ENCODE peak calls at places on chromosomes 6 and 20, in eight cellular contexts. F is kidney epithelial cell, P is HCT116, T is lower leg skin, W is natural killer cell, L is brain microvascular endothelial cell, R is AG09309, O is spleen. K is an unnamed sample.

GRCh38 chr6:142416179-142416578 is 114.4 kb downstream of the ADGRG6 start:
- DNase-seq in T (no peak), O (no peak), L (peak), P (no peak), F (peak), W (no peak), R (peak), K (no peak)

GRCh38 chr6:166203003-166203640 is 35.5 kb upstream of the TBXT start:
- DNase-seq in R (no peak), W (no peak), T (no peak), O (no peak), L (no peak), P (no peak), F (no peak), K (no peak)

GRCh38 chr6:155187994-155188706 is 75.7 kb upstream of the CLDN20 start:
- DNase-seq in F (no peak), W (no peak), P (no peak), L (peak), O (no peak), T (no peak), R (peak), K (no peak)

GRCh38 chr6:11224966-11225463 is 7.5 kb downstream of the NEDD9 start:
- DNase-seq in L (no peak), F (no peak), T (no peak), P (no peak), O (no peak), W (no peak), R (no peak), K (no peak)

GRCh38 chr6:117008618-117009017 is 131.6 kb downstream of the RFX6 start:
- DNase-seq in W (no peak), P (no peak), L (no peak), O (no peak), T (no peak), R (no peak), F (no peak), K (no peak)

GRCh38 chr6:116251568-116252384 is 2.1 kb downstream of the TSPYL4 start:
- DNase-seq in W (no peak), O (no peak), P (no peak), R (peak), L (peak), T (no peak), F (no peak), K (no peak)

GRCh38 chr20:51631011-51631950 is 88.8 kb upstream of the NFATC2 start:
- DNase-seq in L (peak), R (peak), W (no peak), T (peak), O (no peak), F (peak), P (peak), K (no peak)

GRCh38 chr6:45021652-45022051 is 306.5 kb upstream of the RUNX2 start:
- DNase-seq in O (no peak), W (no peak), P (no peak), R (no peak), F (no peak), L (peak), T (no peak), K (no peak)

GRCh38 chr6:129631070-129631469 is 78.9 kb downstream of the ARHGAP18 start:
- DNase-seq in P (no peak), O (no peak), F (no peak), R (no peak), L (no peak), W (no peak), T (no peak), K (no peak)

GRCh38 chr20:22556565-22557056 is 27.8 kb downstream of the FOXA2 start:
- DNase-seq in T (no peak), L (no peak), R (no peak), O (no peak), P (no peak), W (no peak), F (no peak), K (no peak)

GRCh38 chr20:44843863-44844262 is 33.5 kb upstream of the RIMS4 start:
- DNase-seq in P (no peak), R (no peak), F (no peak), L (no peak), W (no peak), O (no peak), T (no peak), K (no peak)

GRCh38 chr6:158068893-158069799 is 87.5 kb downstream of the SYNJ2 start:
- DNase-seq in W (no peak), L (peak), P (no peak), T (peak), O (no peak), F (peak), R (no peak), K (peak)

GRCh38 chr6:35367646-35368037 is 25.3 kb downstream of the PPARD start:
- DNase-seq in F (no peak), W (no peak), R (no peak), P (no peak), T (no peak), L (no peak), O (no peak), K (no peak)

GRCh38 chr20:4406627-4407026 is 315.1 kb upstream of the PRND start:
- DNase-seq in W (no peak), L (peak), T (no peak), R (peak), F (peak), O (no peak), P (peak), K (no peak)

GRCh38 chr6:84763397-84764331 is 734 bp downstream of the TBX18 start:
- DNase-seq in P (peak), W (no peak), L (peak), T (no peak), O (no peak), R (peak), F (no peak), K (no peak)

GRCh38 chr6:32668226-32668747 is 1.8 kb upstream of the HLA-DQB1 start:
- DNase-seq in L (no peak), P (peak), F (no peak), O (peak), W (peak), T (peak), R (no peak), K (no peak)

GRCh38 chr6:133895573-133896343 is 6.8 kb downstream of the TCF21 start:
- DNase-seq in L (no peak), R (no peak), W (no peak), O (no peak), P (no peak), T (no peak), F (no peak), K (no peak)

GRCh38 chr6:128174724-128175123 is 273.9 kb upstream of the THEMIS start:
- DNase-seq in L (no peak), O (no peak), F (no peak), W (no peak), P (no peak), T (no peak), R (no peak), K (no peak)

GRCh38 chr6:149045404-149045803 is 272.1 kb upstream of the TAB2 start:
- DNase-seq in F (no peak), T (no peak), P (no peak), L (no peak), W (no peak), O (no peak), R (no peak), K (no peak)

GRCh38 chr6:28977351-28978136 is 27.6 kb downstream of the ZNF311 start:
- DNase-seq in L (peak), R (peak), P (no peak), F (no peak), O (peak), W (no peak), T (no peak), K (peak)

GRCh38 chr20:62856931-62857619 is 4.5 kb downstream of the TCFL5 start:
- DNase-seq in P (no peak), F (no peak), O (no peak), R (no peak), L (no peak), W (no peak), T (no peak), K (peak)

GRCh38 chr6:81373414-81373813 is 379.1 kb downstream of the TENT5A start:
- DNase-seq in O (no peak), W (no peak), L (no peak), T (no peak), F (no peak), P (no peak), R (no peak), K (no peak)

GRCh38 chr20:4951299-4951698 is 50.0 kb downstream of the SLC23A2 start:
- DNase-seq in L (peak), O (no peak), P (peak), R (no peak), W (no peak), F (no peak), T (no peak), K (no peak)

GRCh38 chr6:17045581-17046322 is 56.1 kb upstream of the STMND1 start:
- DNase-seq in P (no peak), T (no peak), R (peak), O (no peak), F (no peak), W (no peak), L (peak), K (no peak)

GRCh38 chr20:8161262-8162071 is 29.4 kb downstream of the PLCB1 start:
- DNase-seq in P (no peak), R (no peak), L (peak), T (no peak), F (no peak), W (no peak), O (no peak), K (no peak)

GRCh38 chr6:116266803-116267202 is 12.9 kb downstream of the TSPYL1 start:
- DNase-seq in O (no peak), T (no peak), L (no peak), W (no peak), P (no peak), F (no peak), R (no peak), K (no peak)

GRCh38 chr20:38730167-38730988 is 6.1 kb downstream of the SLC32A1 start:
- DNase-seq in W (no peak), L (no peak), P (no peak), T (no peak), R (no peak), O (no peak), F (no peak), K (no peak)

GRCh38 chr6:53724501-53724900 is 58.9 kb upstream of the KLHL31 start:
- DNase-seq in L (no peak), W (no peak), O (no peak), R (no peak), T (no peak), P (no peak), F (no peak), K (no peak)

GRCh38 chr6:35960192-35960591 is 39.3 kb upstream of the SRPK1 start:
- DNase-seq in T (no peak), O (no peak), L (no peak), R (no peak), P (no peak), W (no peak), F (no peak), K (no peak)

GRCh38 chr6:69817358-69817757 is 20.5 kb upstream of the LMBRD1 start:
- DNase-seq in O (no peak), W (no peak), T (no peak), R (no peak), P (no peak), L (no peak), F (no peak), K (no peak)

GRCh38 chr6:39617023-39617422 is 108.2 kb downstream of the KIF6 start:
- DNase-seq in T (no peak), O (no peak), F (no peak), W (no peak), R (no peak), L (no peak), P (no peak), K (no peak)

GRCh38 chr6:43614396-43614730 is 14.7 kb downstream of the GTPBP2 start:
- DNase-seq in W (no peak), O (no peak), F (no peak), P (no peak), T (no peak), L (no peak), R (no peak), K (no peak)

GRCh38 chr6:91669154-91669903 is 1082.5 kb upstream of the MAP3K7 start:
- DNase-seq in L (no peak), F (no peak), O (no peak), T (no peak), W (no peak), P (no peak), R (no peak), K (no peak)

DNA sequence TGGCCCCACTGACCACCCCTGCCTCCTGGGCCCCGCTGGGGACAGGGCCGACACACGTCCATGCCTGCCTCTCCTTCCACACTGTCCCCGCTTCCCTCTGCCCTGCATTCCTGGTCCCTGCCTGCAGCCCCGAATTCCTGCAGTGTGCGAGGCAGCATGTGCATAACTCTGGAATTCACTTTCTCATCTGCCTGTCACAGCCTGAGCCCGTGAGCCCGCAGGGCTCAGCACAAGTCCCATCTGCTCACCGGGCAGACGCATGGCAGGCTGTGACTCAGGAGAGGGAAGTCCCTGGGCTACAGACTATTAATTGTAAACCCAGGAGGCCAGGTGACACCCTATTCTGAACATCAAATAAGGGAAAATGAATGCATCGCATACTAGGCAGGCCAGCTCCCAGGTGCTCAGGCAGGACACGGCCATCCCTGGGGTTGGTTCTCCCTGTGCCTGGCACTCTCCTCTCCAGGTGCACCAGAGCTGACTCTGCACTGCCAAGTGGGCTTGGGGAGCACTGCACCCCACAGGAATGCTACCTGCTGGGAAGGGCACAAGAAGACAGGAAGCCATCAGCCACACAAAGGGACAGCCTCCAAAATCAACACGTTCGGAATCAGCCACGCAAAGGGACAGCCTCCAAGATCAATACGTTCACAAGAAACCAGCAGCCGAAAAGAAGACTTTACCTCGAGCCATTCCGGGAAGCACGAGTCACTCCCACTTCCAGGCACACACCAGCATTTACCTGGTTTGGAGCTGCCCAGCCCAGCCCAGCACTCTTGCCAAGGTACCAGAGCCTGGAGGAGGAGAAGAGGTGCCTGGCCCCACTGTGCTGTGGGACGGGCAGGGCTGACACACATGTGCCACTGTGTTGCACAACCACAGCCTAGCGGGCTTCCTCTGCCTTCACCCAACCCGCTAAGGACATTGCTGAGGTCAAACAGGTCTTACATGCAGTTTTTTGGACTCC is 65.9 kb downstream of the DLL1 start:
- DNase-seq in O (peak), L (no peak), R (no peak), F (peak), W (no peak), P (no peak), T (peak), K (no peak)
- TF ChIP-seq CTCF in O (no peak), L (no peak), R (no peak), F (no peak), W (no peak), P (no peak), T (no peak), K (no peak)

DNA sequence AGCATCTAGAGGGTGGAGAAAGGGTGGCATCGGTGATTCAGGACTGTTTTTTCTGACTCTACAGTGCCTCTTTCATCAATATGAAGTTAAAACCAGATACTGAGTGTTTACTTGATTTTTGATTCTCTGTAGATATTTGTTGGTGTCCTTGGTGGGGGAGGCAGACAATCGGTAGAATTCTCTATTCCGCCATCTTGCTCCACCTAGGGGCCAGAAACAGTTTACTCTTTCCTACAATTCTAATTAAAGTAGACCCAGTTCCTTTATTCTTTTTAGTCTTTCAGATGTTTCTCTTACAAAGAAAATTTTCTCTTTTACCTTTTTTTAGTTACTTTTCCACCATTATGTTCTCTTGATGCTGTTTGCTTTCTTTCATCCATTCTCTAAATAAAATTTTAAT is 162.1 kb upstream of the RAB32 start:
- DNase-seq in L (no peak), F (no peak), O (no peak), P (no peak), R (no peak), T (no peak), W (no peak), K (no peak)
- TF ChIP-seq CTCF in L (peak), F (peak), O (no peak), P (no peak), R (peak), T (no peak), W (no peak), K (peak)

GRCh38 chr20:11409526-11409925 is 508.2 kb upstream of the BTBD3 start:
- DNase-seq in T (no peak), P (no peak), F (no peak), W (no peak), L (no peak), R (no peak), O (no peak), K (no peak)

GRCh38 chr20:11411765-11412164 is 505.9 kb upstream of the BTBD3 start:
- DNase-seq in O (no peak), L (no peak), F (no peak), T (no peak), R (no peak), W (no peak), P (no peak), K (no peak)
- TF ChIP-seq CTCF in O (no peak), L (no peak), F (no peak), T (no peak), R (no peak), W (no peak), P (no peak), K (no peak)

GRCh38 chr6:24909281-24910216 is 26.2 kb downstream of the RIPOR2 start:
- DNase-seq in L (no peak), O (no peak), T (no peak), R (no peak), W (no peak), F (no peak), P (no peak), K (no peak)

GRCh38 chr6:24908555-24908954 is 27.2 kb downstream of the RIPOR2 start:
- DNase-seq in L (no peak), O (no peak), F (no peak), P (no peak), T (no peak), R (peak), W (no peak), K (no peak)

GRCh38 chr6:24910850-24911712 is 24.7 kb downstream of the RIPOR2 start:
- DNase-seq in F (no peak), W (peak), L (no peak), R (no peak), T (peak), O (peak), P (no peak), K (no peak)

GRCh38 chr6:24911983-24912382 is 23.8 kb downstream of the RIPOR2 start:
- DNase-seq in F (no peak), P (no peak), T (no peak), R (no peak), O (no peak), W (no peak), L (no peak), K (no peak)

GRCh38 chr6:24910331-24910849 is 25.4 kb downstream of the RIPOR2 start:
- DNase-seq in L (no peak), F (no peak), T (no peak), P (no peak), W (no peak), O (peak), R (no peak), K (no peak)
- TF ChIP-seq CTCF in L (peak), F (peak), T (no peak), P (no peak), W (no peak), O (no peak), R (peak), K (peak)

GRCh38 chr6:5606546-5606945 is 345.2 kb downstream of the FARS2 start:
- DNase-seq in R (no peak), W (no peak), L (no peak), F (no peak), O (no peak), P (no peak), T (no peak), K (no peak)

DNA sequence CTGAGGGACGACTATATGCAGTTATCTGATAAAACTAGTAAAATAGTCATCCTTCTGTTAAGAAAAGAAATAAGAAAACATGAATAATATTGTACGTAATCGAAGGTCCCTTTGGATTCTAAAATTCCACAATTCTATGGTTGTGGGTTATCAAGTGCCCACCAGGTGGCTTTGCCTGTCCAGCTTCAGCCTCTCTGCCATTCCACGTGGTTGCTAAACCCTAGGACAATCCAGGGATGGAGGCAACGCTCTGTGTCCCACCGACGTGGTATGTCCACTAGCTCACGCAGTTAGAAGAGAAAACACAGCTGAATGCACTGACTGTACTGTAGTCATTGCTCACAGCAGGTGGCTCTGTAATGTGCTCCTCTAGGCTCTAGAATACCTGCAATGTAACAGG is 349.3 kb downstream of the FARS2 start:
- DNase-seq in R (no peak), P (no peak), T (no peak), O (no peak), W (no peak), F (no peak), L (no peak), K (no peak)
- TF ChIP-seq CTCF in R (no peak), P (no peak), T (no peak), O (no peak), W (no peak), F (no peak), L (peak), K (peak)

GRCh38 chr20:46699651-46700359 is 9.6 kb upstream of the SLC2A10 start:
- DNase-seq in T (no peak), F (no peak), W (no peak), O (no peak), P (no peak), R (no peak), L (peak), K (no peak)
- TF ChIP-seq CTCF in T (no peak), F (peak), W (no peak), O (peak), P (peak), R (peak), L (peak), K (peak)

GRCh38 chr20:53646550-53646949 is 52.9 kb upstream of the ZNF217 start:
- DNase-seq in W (no peak), R (no peak), L (no peak), O (no peak), F (no peak), P (no peak), T (no peak), K (no peak)

GRCh38 chr20:53645582-53645897 is 51.9 kb upstream of the ZNF217 start:
- DNase-seq in R (no peak), P (no peak), O (no peak), L (no peak), F (no peak), T (no peak), W (no peak), K (no peak)

GRCh38 chr20:53639647-53640440 is 46.2 kb upstream of the ZNF217 start:
- DNase-seq in R (no peak), P (no peak), F (no peak), T (no peak), W (no peak), L (no peak), O (no peak), K (no peak)

GRCh38 chr20:53642196-53643030 is 48.8 kb upstream of the ZNF217 start:
- DNase-seq in O (no peak), P (peak), F (peak), L (peak), R (no peak), T (peak), W (no peak), K (no peak)

GRCh38 chr20:53643031-53643832 is 49.6 kb upstream of the ZNF217 start:
- DNase-seq in W (peak), F (peak), P (peak), L (peak), R (no peak), T (peak), O (peak), K (no peak)
- TF ChIP-seq CTCF in W (no peak), F (no peak), P (no peak), L (no peak), R (no peak), T (no peak), O (no peak), K (no peak)

GRCh38 chr6:1013656-1014430 is 298.1 kb upstream of the FOXQ1 start:
- DNase-seq in L (no peak), W (no peak), O (no peak), R (no peak), T (no peak), P (no peak), F (no peak), K (no peak)

GRCh38 chr6:1014431-1014807 is 297.5 kb upstream of the FOXQ1 start:
- DNase-seq in R (no peak), L (no peak), O (no peak), T (no peak), F (no peak), W (no peak), P (no peak), K (no peak)

GRCh38 chr6:1016329-1017302 is 295.3 kb upstream of the FOXQ1 start:
- DNase-seq in L (no peak), O (no peak), P (no peak), R (no peak), T (no peak), W (no peak), F (no peak), K (no peak)

GRCh38 chr6:1020133-1020532 is 291.8 kb upstream of the FOXQ1 start:
- DNase-seq in F (no peak), W (no peak), T (no peak), O (no peak), L (no peak), P (no peak), R (no peak), K (no peak)

GRCh38 chr6:1015819-1016218 is 296.1 kb upstream of the FOXQ1 start:
- DNase-seq in L (no peak), T (no peak), P (no peak), W (no peak), O (no peak), F (no peak), R (no peak), K (no peak)
- TF ChIP-seq CTCF in L (peak), T (no peak), P (no peak), W (no peak), O (no peak), F (peak), R (peak), K (peak)

K was measured in chondrocyte.